ENCODE peak calls at places on chromosomes 11 and 22, in seven cellular contexts. K, A, F, D, R, H and J are unnamed samples.

GRCh38 chr11:47394050-47394321 is 14.4 kb upstream of the SLC39A13 start:
- DNase-seq in K (no peak), A (no peak), F (no peak), D (no peak), R (no peak), H (no peak), J (no peak)

GRCh38 chr11:75625970-75626691 is 42.7 kb downstream of the MAP6 start:
- DNase-seq in K (no peak), A (no peak), F (no peak), D (peak), R (no peak), H (no peak), J (no peak)

GRCh38 chr11:61375709-61376108 is 13.5 kb downstream of the TMEM138 start:
- DNase-seq in K (no peak), A (no peak), F (no peak), D (no peak), R (no peak), H (no peak), J (no peak)

GRCh38 chr11:58941838-58942237 is 2.5 kb downstream of the GLYATL1 start:
- DNase-seq in K (no peak), A (no peak), F (no peak), D (no peak), R (no peak), H (no peak), J (no peak)

GRCh38 chr11:76742912-76743311 is 40.2 kb upstream of the TSKU start:
- DNase-seq in K (no peak), A (no peak), F (no peak), D (no peak), R (no peak), H (no peak), J (no peak)

GRCh38 chr22:28911777-28912669 is 28.7 kb downstream of the ZNRF3 start:
- DNase-seq in K (no peak), A (no peak), F (peak), D (peak), R (no peak), H (no peak), J (no peak)

GRCh38 chr11:60925685-60926267 is 1.5 kb downstream of the TMEM132A start:
- DNase-seq in K (no peak), A (no peak), F (no peak), D (peak), R (no peak), H (no peak), J (no peak)

GRCh38 chr11:60118333-60118732 is 29.9 kb downstream of the MS4A2 start:
- DNase-seq in K (no peak), A (no peak), F (no peak), D (no peak), R (no peak), H (no peak), J (no peak)

GRCh38 chr22:23289851-23290724 is 109.8 kb downstream of the BCR start:
- DNase-seq in K (no peak), A (peak), F (peak), D (peak), R (peak), H (peak), J (no peak)

GRCh38 chr22:40137132-40137531 is 40.6 kb upstream of the TNRC6B start:
- DNase-seq in K (no peak), A (no peak), F (no peak), D (no peak), R (no peak), H (no peak), J (no peak)

GRCh38 chr11:31240340-31240904 is 129.1 kb downstream of the DCDC1 start:
- DNase-seq in K (no peak), A (no peak), F (peak), D (peak), R (no peak), H (peak), J (no peak)

GRCh38 chr22:41417622-41418390 is 28.8 kb downstream of the TOB2 start:
- DNase-seq in K (peak), A (no peak), F (peak), D (peak), R (peak), H (no peak), J (peak)

GRCh38 chr11:14980854-14981253 is 8.7 kb upstream of the CALCA start:
- DNase-seq in K (no peak), A (no peak), F (no peak), D (peak), R (no peak), H (no peak), J (no peak)

GRCh38 chr11:120627535-120628163 is 116.1 kb downstream of the GRIK4 start:
- DNase-seq in K (no peak), A (no peak), F (no peak), D (no peak), R (no peak), H (no peak), J (no peak)

GRCh38 chr11:45373506-45373905 is 87.4 kb upstream of the SYT13 start:
- DNase-seq in K (no peak), A (no peak), F (no peak), D (no peak), R (no peak), H (no peak), J (peak)

GRCh38 chr11:123653405-123653996 is 923 bp downstream of the SCN3B start:
- DNase-seq in K (no peak), A (no peak), F (no peak), D (peak), R (no peak), H (no peak), J (no peak)

GRCh38 chr11:90919332-90919731 is 696.5 kb upstream of the CHORDC1 start:
- DNase-seq in K (no peak), A (no peak), F (no peak), D (no peak), R (no peak), H (no peak), J (no peak)

GRCh38 chr11:17684550-17684949 is 34.8 kb upstream of the MYOD1 start:
- DNase-seq in K (no peak), A (no peak), F (no peak), D (no peak), R (no peak), H (no peak), J (no peak)

GRCh38 chr22:31951201-31952093 is 7.1 kb downstream of the YWHAH start:
- DNase-seq in K (no peak), A (no peak), F (no peak), D (no peak), R (no peak), H (no peak), J (no peak)

GRCh38 chr22:25880524-25880923 is 138.5 kb downstream of the MYO18B start:
- DNase-seq in K (no peak), A (no peak), F (no peak), D (peak), R (no peak), H (no peak), J (peak)

GRCh38 chr11:95849087-95849825 is 59.0 kb downstream of the CEP57 start:
- DNase-seq in K (no peak), A (no peak), F (peak), D (peak), R (peak), H (peak), J (peak)

GRCh38 chr11:21948876-21949275 is 244.0 kb upstream of the ANO5 start:
- DNase-seq in K (no peak), A (no peak), F (no peak), D (no peak), R (no peak), H (no peak), J (no peak)

GRCh38 chr11:119782673-119783072 is 53.7 kb upstream of the NECTIN1 start:
- DNase-seq in K (no peak), A (no peak), F (no peak), D (no peak), R (no peak), H (peak), J (no peak)

DNA sequence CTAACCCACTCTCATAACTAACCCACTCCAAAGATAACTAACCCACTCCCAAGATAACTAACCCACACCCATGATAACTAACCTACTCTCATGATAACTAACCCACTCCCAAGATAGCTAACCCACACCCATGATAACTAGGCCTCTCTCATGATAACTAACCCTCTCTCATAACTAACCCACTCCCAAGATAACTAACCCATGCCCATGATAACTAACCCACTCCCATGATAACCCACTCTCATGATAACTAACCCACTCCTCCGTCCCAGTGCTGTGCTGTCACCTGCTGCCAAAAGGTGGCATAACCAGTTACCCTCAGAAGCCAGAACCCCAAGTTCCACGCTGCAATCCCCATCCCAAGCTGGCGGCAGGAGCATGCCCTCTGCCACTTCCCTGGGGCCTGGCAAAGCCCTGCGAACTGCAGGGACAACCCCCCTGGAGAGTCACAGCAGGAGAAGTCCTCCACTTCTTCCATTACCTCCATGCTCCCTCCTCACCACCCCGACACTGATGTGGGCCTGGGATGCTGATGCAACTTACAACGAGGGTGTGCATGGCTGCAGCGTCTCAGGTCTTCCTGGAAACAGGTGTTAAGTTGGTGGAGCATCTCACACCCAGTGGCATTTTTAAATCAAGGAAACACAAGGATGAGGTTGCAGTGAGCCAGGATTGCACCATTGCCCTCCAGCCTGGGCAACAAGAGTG is 30.8 kb upstream of the CELSR1 start:
- DNase-seq in K (peak), A (no peak), F (no peak), D (no peak), R (no peak), H (no peak), J (no peak)
- TF ChIP-seq CTCF in K (no peak), A (no peak), F (no peak), D (no peak), R (no peak), H (no peak), J (no peak)

GRCh38 chr22:44625981-44626687 is 75.9 kb upstream of the PRR5 start:
- DNase-seq in K (peak), A (peak), F (peak), D (peak), R (peak), H (peak), J (peak)
- TF ChIP-seq POLR2A in K (no peak), A (no peak), F (no peak), D (no peak), R (no peak), H (no peak), J (no peak)

GRCh38 chr11:130849215-130849568 is 67.1 kb downstream of the SNX19 start:
- DNase-seq in K (no peak), A (no peak), F (no peak), D (no peak), R (no peak), H (no peak), J (no peak)
- TF ChIP-seq CTCF in K (no peak), A (no peak), F (no peak), D (no peak), R (no peak), H (no peak), J (no peak)

DNA sequence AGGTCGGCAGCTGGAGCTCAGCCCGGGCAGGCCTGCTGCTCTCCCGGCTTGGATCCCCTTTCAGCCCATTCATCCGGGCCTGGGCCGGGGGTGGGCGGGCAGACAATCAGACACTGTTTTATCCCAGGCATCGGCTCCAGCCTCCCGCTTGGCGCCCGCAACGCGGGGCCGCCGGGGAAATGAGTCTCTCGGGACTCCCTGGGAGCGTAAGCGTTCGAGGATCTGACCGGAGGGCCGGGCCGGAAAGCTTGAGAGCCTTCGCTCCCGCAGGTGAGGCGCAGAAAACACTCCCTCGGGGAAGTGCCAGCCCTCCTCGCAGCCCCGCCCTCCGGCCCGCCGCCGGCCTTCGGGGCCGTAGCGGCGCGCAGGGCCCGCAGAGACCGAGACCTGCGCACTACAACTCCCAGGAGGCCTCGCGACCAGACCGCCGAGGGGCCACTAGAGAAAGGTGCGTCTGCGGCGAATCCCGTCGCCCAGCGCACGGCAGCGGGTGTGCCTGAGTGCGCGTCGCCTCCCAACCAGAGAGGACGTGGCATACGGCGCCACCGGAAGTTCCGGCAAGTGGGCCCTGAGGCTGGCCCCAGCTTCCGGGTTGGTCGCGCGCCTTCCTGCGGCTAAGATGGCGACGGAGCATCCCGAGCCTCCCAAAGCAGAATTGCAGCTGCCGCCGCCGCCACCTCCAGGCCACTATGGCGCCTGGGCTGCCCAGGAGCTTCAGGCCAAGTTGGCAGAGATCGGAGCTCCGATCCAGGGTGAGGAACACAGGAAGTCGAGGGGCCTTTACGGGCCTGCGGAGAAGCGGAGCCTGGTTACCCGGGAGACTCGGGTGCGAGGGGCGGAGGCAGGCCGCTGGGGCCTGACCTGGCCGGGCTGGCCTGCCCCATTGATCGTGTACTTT is at the start of gene SF3B2:
- DNase-seq in K (peak), A (peak), F (peak), D (peak), R (peak), H (peak), J (peak)
- TF ChIP-seq POLR2A in K (peak), A (peak), F (peak), D (peak), R (peak), H (peak), J (no peak)

GRCh38 chr11:69644071-69644961 is 3.4 kb downstream of the CCND1 start:
- DNase-seq in K (peak), A (no peak), F (peak), D (peak), R (peak), H (peak), J (no peak)
- TF ChIP-seq CTCF in K (peak), A (no peak), F (peak), D (peak), R (peak), H (no peak), J (no peak)

GRCh38 chr11:64803163-64803845 is at the start of gene MAP4K2:
- DNase-seq in K (peak), A (peak), F (peak), D (peak), R (peak), H (peak), J (peak)
- TF ChIP-seq POLR2A in K (peak), A (peak), F (no peak), D (no peak), R (peak), H (peak), J (no peak)

DNA sequence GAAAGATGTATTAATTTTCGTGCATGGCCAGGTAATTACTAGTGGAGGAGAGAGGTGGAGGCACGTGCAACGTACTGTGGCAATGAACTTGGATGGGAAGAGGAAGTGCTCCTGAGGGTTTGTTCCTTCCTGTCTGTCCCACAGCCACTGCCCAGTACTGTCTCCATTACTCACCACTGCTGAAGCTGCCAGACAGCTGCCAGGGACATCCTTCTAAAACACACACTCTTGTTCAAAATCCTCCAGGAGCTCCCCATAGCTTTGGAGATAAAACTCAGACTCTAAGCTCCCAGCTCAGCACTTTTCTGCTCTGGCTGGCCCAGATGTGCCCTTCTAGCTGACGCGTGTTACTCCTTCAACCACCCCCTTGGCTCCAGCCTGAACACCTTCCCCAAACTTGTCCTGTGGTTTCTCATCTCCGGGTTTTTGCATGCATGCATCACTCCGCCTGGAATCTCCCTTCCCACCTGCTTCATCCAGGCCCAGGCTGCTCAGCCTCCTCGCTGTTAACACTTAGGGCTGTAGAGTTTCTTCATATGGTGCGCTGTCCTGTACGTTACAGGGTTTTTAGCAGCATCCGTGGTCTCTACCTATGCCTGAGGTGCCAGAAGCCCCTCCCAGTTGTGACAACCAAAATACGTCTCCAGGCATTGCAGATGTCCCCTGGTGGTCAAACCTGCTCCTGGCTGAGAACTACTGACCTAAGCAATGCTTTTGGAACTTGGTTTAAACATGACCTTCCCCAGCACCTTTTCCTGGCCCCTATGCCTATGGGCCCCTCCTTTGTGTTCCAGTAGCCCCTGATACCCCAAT is 69.5 kb downstream of the C11orf91 start:
- DNase-seq in K (no peak), A (no peak), F (no peak), D (no peak), R (no peak), H (no peak), J (no peak)
- TF ChIP-seq CTCF in K (no peak), A (no peak), F (no peak), D (no peak), R (no peak), H (no peak), J (no peak)

GRCh38 chr11:2400761-2401435 is 348 bp downstream of the TSSC4 start:
- DNase-seq in K (no peak), A (no peak), F (no peak), D (no peak), R (no peak), H (no peak), J (no peak)
- TF ChIP-seq POLR2A in K (no peak), A (peak), F (peak), D (peak), R (no peak), H (no peak), J (no peak)

GRCh38 chr11:34940026-34940677 is 23.7 kb downstream of the PDHX start:
- DNase-seq in K (no peak), A (no peak), F (no peak), D (no peak), R (no peak), H (no peak), J (no peak)
- TF ChIP-seq CTCF in K (no peak), A (no peak), F (no peak), D (peak), R (no peak), H (no peak), J (no peak)

GRCh38 chr11:129279326-129280026 is 87.4 kb upstream of the ARHGAP32 start:
- DNase-seq in K (peak), A (peak), F (peak), D (peak), R (peak), H (no peak), J (peak)
- TF ChIP-seq POLR2A in K (no peak), A (no peak), F (peak), D (peak), R (no peak), H (no peak), J (no peak)